ENCODE peak calls at places on chromosomes 4 and X, in ten cellular contexts. D is mucosa of descending colon, C is right lobe of liver, L is adrenal gland, H is Peyer's patch, R is neural crest cell, V is WTC11, A is endothelial cell, Q is cardiac fibroblast, M is activated B cell treated with CpG ODN at 0.5 μM for 24 hours. G is an unnamed sample.

GRCh38 chr4:1856920-1857699 is 1.2 kb upstream of the LETM1 start:
- DNase-seq in D (peak), R (no peak), M (no peak), C (no peak), Q (peak), L (peak), H (no peak), V (peak), A (peak), G (no peak)

GRCh38 chrX:136128743-136129142 is 18.6 kb upstream of the FHL1 start:
- DNase-seq in V (no peak), C (no peak), D (no peak), R (no peak), A (no peak), H (no peak), M (no peak), Q (no peak), L (no peak), G (no peak)

GRCh38 chrX:42704454-42704853 is 73.5 kb downstream of the PPP1R2C start:
- DNase-seq in V (no peak), L (no peak), D (no peak), H (no peak), C (no peak), M (no peak), Q (peak), A (no peak), R (no peak), G (no peak)

GRCh38 chrX:116317409-116317808 is 119.0 kb upstream of the SLC6A14 start:
- DNase-seq in R (no peak), C (no peak), D (no peak), V (no peak), H (no peak), M (no peak), Q (peak), L (no peak), A (no peak), G (peak)

GRCh38 chrX:153520286-153520917 is 3.0 kb downstream of the ATP2B3 start:
- DNase-seq in D (no peak), V (no peak), C (no peak), L (no peak), M (no peak), Q (no peak), H (no peak), R (no peak), A (no peak), G (no peak)

GRCh38 chr4:38002451-38003071 is 42.4 kb downstream of the PTTG2 start:
- DNase-seq in D (no peak), Q (no peak), A (no peak), L (no peak), H (no peak), R (no peak), V (no peak), M (no peak), C (no peak), G (no peak)

GRCh38 chr4:6963139-6963611 is 53.5 kb downstream of the TBC1D14 start:
- DNase-seq in V (no peak), D (no peak), C (no peak), A (no peak), M (no peak), L (no peak), R (no peak), H (peak), Q (no peak), G (peak)

GRCh38 chrX:97728225-97728624 is 844.5 kb downstream of the RPA4 start:
- DNase-seq in L (no peak), M (no peak), Q (no peak), D (no peak), V (no peak), H (no peak), R (no peak), A (no peak), C (no peak), G (no peak)

GRCh38 chr4:123816462-123816861 is 419.9 kb downstream of the SPRY1 start:
- DNase-seq in L (no peak), A (no peak), H (no peak), V (no peak), R (no peak), C (no peak), Q (no peak), D (no peak), M (no peak), G (no peak)

GRCh38 chrX:47240619-47241018 is 7.8 kb downstream of the USP11 start:
- DNase-seq in C (no peak), L (no peak), D (no peak), V (no peak), Q (no peak), R (no peak), A (no peak), M (no peak), H (no peak), G (no peak)

GRCh38 chr4:59689149-59689548 is 1511.0 kb upstream of the ADGRL3 start:
- DNase-seq in H (no peak), A (no peak), Q (no peak), L (no peak), D (no peak), C (peak), R (no peak), M (no peak), V (no peak), G (no peak)

GRCh38 chrX:134546187-134546586 is 86.2 kb downstream of the HPRT1 start:
- DNase-seq in C (no peak), V (peak), R (no peak), D (no peak), M (no peak), H (no peak), Q (no peak), A (no peak), L (no peak), G (no peak)

GRCh38 chrX:19183777-19184485 is 61.7 kb upstream of the ADGRG2 start:
- DNase-seq in C (no peak), L (no peak), M (no peak), A (no peak), Q (peak), R (no peak), D (no peak), H (no peak), V (no peak), G (no peak)

GRCh38 chrX:97363843-97364242 is 480.1 kb downstream of the RPA4 start:
- DNase-seq in D (no peak), A (no peak), R (no peak), C (no peak), Q (no peak), H (no peak), M (no peak), V (no peak), L (no peak), G (no peak)

GRCh38 chrX:67159437-67159836 is 384.4 kb upstream of the AR start:
- DNase-seq in M (no peak), H (no peak), V (no peak), Q (no peak), C (no peak), R (no peak), D (no peak), A (no peak), L (no peak), G (no peak)

GRCh38 chr4:112348488-112349158 is 51.5 kb downstream of the ALPK1 start:
- DNase-seq in R (peak), D (no peak), L (peak), H (no peak), A (peak), M (no peak), V (peak), Q (peak), C (no peak), G (peak)

GRCh38 chrX:118022803-118023202 is 93.8 kb downstream of the KLHL13 start:
- DNase-seq in A (no peak), D (no peak), H (no peak), M (no peak), V (no peak), Q (no peak), L (no peak), C (no peak), R (no peak), G (no peak)

GRCh38 chrX:50779694-50780093 is 34.3 kb downstream of the SHROOM4 start:
- DNase-seq in V (no peak), L (no peak), Q (peak), D (no peak), R (no peak), H (no peak), M (no peak), C (no peak), A (no peak), G (no peak)

GRCh38 chr4:101224358-101225218 is 122.7 kb downstream of the PPP3CA start:
- DNase-seq in R (no peak), C (no peak), V (no peak), H (no peak), Q (no peak), D (no peak), L (no peak), A (no peak), M (no peak), G (no peak)
- TF ChIP-seq CTCF in R (no peak), C (no peak), V (no peak), H (no peak), Q (no peak), D (no peak), L (no peak), A (no peak), M (no peak), G (no peak)

GRCh38 chr4:151530783-151531182 is 121.8 kb downstream of the FHIP1A start:
- DNase-seq in M (no peak), L (no peak), D (no peak), R (no peak), Q (peak), C (no peak), V (no peak), A (no peak), H (no peak), G (no peak)
- TF ChIP-seq CTCF in M (no peak), L (no peak), D (no peak), R (peak), Q (peak), C (no peak), V (no peak), A (no peak), H (no peak), G (no peak)

DNA sequence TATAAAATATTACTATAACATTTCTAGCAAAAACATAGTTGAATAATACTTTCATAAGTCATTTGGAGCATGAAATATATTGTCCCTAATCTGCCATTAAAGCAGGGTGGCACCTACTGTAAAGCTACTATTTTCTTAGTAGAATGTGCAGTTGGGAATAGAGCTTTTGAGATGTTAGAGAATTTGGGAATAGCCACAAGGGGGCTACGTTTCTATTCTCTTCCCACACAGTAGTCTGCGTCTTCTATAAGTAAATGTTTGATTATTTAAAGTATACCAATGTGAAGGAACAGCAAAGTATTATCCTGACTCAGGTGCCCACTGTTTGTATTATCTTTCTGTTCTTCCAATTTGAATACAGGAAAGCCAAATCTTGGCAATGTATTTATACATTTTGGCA is 323.2 kb upstream of the GIMD1 start:
- DNase-seq in V (no peak), D (no peak), L (no peak), H (no peak), Q (no peak), A (no peak), R (no peak), C (no peak), M (no peak), G (no peak)
- TF ChIP-seq CTCF in V (no peak), D (no peak), L (no peak), H (no peak), Q (peak), A (peak), R (peak), C (no peak), M (no peak), G (no peak)

DNA sequence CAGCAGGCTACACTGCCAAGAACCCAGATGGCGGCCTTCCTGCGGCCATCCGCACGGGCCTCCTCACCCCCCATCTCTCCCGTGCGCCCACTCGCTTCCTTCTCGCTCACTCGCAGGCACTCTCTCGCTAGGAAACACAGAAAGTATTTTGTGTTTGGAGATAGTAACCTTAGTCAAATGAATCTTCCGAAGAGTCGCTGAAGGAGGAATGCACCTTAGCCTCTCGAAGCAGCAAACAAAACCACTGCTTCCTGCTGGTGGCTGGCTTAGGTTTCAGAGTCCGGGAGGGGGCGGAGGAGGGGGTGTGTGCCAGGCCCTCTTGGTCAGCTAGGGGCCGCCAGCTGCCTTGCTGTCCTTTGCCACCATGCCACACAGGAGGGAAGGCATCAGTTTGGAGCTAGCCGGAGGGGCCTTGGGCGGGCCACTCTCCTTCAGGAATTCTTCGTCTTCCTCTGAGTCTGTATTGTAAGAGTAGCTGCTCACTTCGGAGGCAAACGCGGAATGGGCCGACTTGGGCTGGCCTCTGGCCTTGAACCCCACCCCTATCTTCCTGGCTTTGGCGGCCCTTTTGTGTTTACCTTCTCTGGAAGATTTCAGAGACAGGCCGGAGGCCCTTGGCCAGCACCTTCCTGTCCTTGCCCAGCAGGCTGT is 73.2 kb upstream of the UCP1 start:
- DNase-seq in R (no peak), L (no peak), A (no peak), H (no peak), M (no peak), V (peak), Q (no peak), C (peak), D (no peak), G (no peak)
- TF ChIP-seq CTCF in R (no peak), L (no peak), A (no peak), H (no peak), M (no peak), V (no peak), Q (no peak), C (peak), D (no peak), G (no peak)

GRCh38 chr4:47531954-47532321 is 46.9 kb downstream of the ATP10D start:
- DNase-seq in A (no peak), D (no peak), Q (no peak), H (no peak), C (no peak), R (no peak), M (no peak), V (no peak), L (no peak), G (no peak)
- TF ChIP-seq CTCF in A (no peak), D (no peak), Q (no peak), H (no peak), C (no peak), R (no peak), M (no peak), V (no peak), L (no peak), G (no peak)

DNA sequence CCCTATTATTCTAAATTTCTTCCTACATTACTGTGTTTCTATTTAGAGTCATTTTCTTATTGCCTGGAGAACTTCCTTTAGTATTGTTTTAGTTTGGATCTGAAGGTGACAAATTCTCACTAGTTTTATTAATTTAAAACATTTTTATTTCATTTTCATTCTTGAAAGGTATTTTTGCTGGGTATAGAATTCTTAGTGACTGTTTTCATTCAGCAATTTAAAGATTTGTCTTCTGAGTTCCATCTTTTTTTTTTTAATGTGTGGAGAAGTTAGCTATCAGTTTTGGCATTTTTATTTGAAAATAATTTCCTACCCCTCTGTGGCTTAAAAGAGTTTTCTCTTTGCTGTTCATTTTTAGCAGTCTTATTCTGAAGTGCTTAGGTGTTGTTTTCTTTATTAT is 169.2 kb downstream of the FRAS1 start:
- DNase-seq in Q (no peak), M (no peak), H (no peak), A (no peak), V (no peak), L (no peak), C (no peak), R (no peak), D (no peak), G (no peak)
- TF ChIP-seq CTCF in Q (no peak), M (no peak), H (no peak), A (no peak), V (no peak), L (no peak), C (no peak), R (no peak), D (no peak), G (no peak)

GRCh38 chr4:83489711-83490326 is 4.9 kb upstream of the ABRAXAS1 start:
- DNase-seq in R (no peak), C (no peak), V (peak), H (no peak), Q (no peak), D (no peak), M (no peak), L (no peak), A (no peak), G (no peak)
- TF ChIP-seq CTCF in R (no peak), C (no peak), V (no peak), H (no peak), Q (peak), D (no peak), M (no peak), L (no peak), A (no peak), G (no peak)

GRCh38 chr4:24690436-24690835 is 104.9 kb upstream of the SOD3 start:
- DNase-seq in H (no peak), R (no peak), M (no peak), C (no peak), D (no peak), A (no peak), V (no peak), Q (peak), L (no peak), G (no peak)
- TF ChIP-seq CTCF in H (no peak), R (no peak), M (no peak), C (no peak), D (no peak), A (no peak), V (no peak), Q (no peak), L (no peak), G (no peak)

G was measured in glutamatergic neuron.